ENCODE peak calls at places on chromosomes 12 and 14, in seven cellular contexts. V is CD8-positive, alpha-beta memory T cell; M is iPS DF 6.9; I is left ventricle myocardium inferior; R is fibroblast of lung; W is heart right ventricle; Z is body of pancreas. N is an unnamed sample.

GRCh38 chr14:79658224-79658623 is 553.1 kb downstream of the DIO2 start:
- DNase-seq in R (no peak), I (no peak), M (no peak), Z (no peak), W (no peak), V (no peak), N (no peak)

GRCh38 chr12:126369487-126370463 is 1304.5 kb downstream of the AACS start:
- DNase-seq in Z (no peak), R (peak), M (no peak), V (no peak), I (no peak), W (no peak), N (no peak)

GRCh38 chr14:92560106-92560865 is 46.7 kb downstream of the RIN3 start:
- DNase-seq in V (no peak), W (no peak), Z (no peak), M (no peak), R (peak), I (no peak), N (no peak)

GRCh38 chr12:3493225-3494049 is 2.4 kb downstream of the PRMT8 start:
- DNase-seq in I (peak), M (no peak), Z (peak), V (no peak), R (no peak), W (peak), N (no peak)

GRCh38 chr14:105418269-105419054 is 1.2 kb upstream of the MTA1 start:
- DNase-seq in W (no peak), V (no peak), R (no peak), I (no peak), M (no peak), Z (no peak), N (no peak)

GRCh38 chr12:132363661-132364347 is 34.4 kb upstream of the GALNT9 start:
- DNase-seq in R (no peak), W (no peak), I (no peak), V (no peak), Z (no peak), M (no peak), N (no peak)

GRCh38 chr14:100865682-100866591 is 37.6 kb downstream of the RTL1 start:
- DNase-seq in I (peak), R (no peak), V (no peak), W (no peak), Z (no peak), M (no peak), N (no peak)

GRCh38 chr12:356276-356988 is 32.7 kb downstream of the KDM5A start:
- DNase-seq in I (no peak), M (no peak), V (no peak), W (no peak), Z (no peak), R (peak), N (no peak)

GRCh38 chr12:109573914-109574244 is 285 bp downstream of the MVK start:
- DNase-seq in I (no peak), Z (no peak), M (no peak), V (no peak), R (no peak), W (no peak), N (no peak)

GRCh38 chr14:103724116-103724515 is 8.5 kb downstream of the ZFYVE21 start:
- DNase-seq in Z (peak), R (peak), I (peak), V (no peak), M (no peak), W (peak), N (no peak)

GRCh38 chr14:71748196-71748595 is 184.0 kb upstream of the RGS6 start:
- DNase-seq in V (no peak), M (no peak), W (no peak), R (no peak), I (no peak), Z (no peak), N (no peak)

GRCh38 chr14:105195533-105196227 is 14.6 kb upstream of the NUDT14 start:
- DNase-seq in R (no peak), Z (no peak), W (no peak), V (no peak), M (no peak), I (no peak), N (no peak)

GRCh38 chr14:94484476-94484875 is 8.5 kb upstream of the SERPINA9 start:
- DNase-seq in I (no peak), R (no peak), M (no peak), Z (no peak), W (no peak), V (no peak), N (no peak)

GRCh38 chr14:23183479-23183878 is at the start of gene SLC7A8:
- DNase-seq in M (no peak), V (no peak), Z (peak), W (peak), R (no peak), I (peak), N (peak)

GRCh38 chr12:113757223-113758002 is 208.7 kb downstream of the RBM19 start:
- DNase-seq in I (no peak), Z (no peak), W (no peak), V (no peak), R (no peak), M (no peak), N (no peak)

GRCh38 chr12:1533205-1533601 is 61.2 kb downstream of the FBXL14 start:
- DNase-seq in R (peak), I (no peak), W (no peak), M (no peak), V (no peak), Z (no peak), N (no peak)

GRCh38 chr12:107564946-107565345 is 120.7 kb upstream of the PWP1 start:
- DNase-seq in W (no peak), R (peak), V (no peak), M (no peak), Z (no peak), I (no peak), N (peak)

GRCh38 chr14:78278464-78278863 is 108.3 kb downstream of the NRXN3 start:
- DNase-seq in W (no peak), Z (peak), R (no peak), I (no peak), V (no peak), M (no peak), N (no peak)

GRCh38 chr14:70555890-70556289 is 21.1 kb upstream of the ADAM20 start:
- DNase-seq in W (peak), R (peak), M (no peak), V (no peak), Z (peak), I (peak), N (no peak)

GRCh38 chr12:32896438-32897275 is at the start of gene PKP2:
- DNase-seq in R (peak), M (peak), Z (peak), I (peak), W (peak), V (no peak), N (peak)

GRCh38 chr14:35155962-35156361 is 33.6 kb downstream of the PRORP start:
- DNase-seq in W (no peak), R (peak), Z (no peak), M (no peak), V (no peak), I (no peak), N (peak)

GRCh38 chr14:73744175-73744867 is 30.1 kb upstream of the PNMA1 start:
- DNase-seq in M (no peak), R (no peak), I (no peak), Z (no peak), V (no peak), W (no peak), N (peak)

GRCh38 chr12:78192979-78193378 is 362.3 kb downstream of the NAV3 start:
- DNase-seq in I (no peak), Z (no peak), M (no peak), R (peak), W (no peak), V (no peak), N (no peak)

GRCh38 chr12:96988919-96989318 is 81.9 kb downstream of the NEDD1 start:
- DNase-seq in I (no peak), V (no peak), Z (no peak), M (no peak), R (no peak), W (no peak), N (no peak)

GRCh38 chr12:101414533-101415119 is 7.1 kb upstream of the ARL1 start:
- DNase-seq in R (peak), W (no peak), M (no peak), I (no peak), Z (peak), V (no peak), N (peak)

GRCh38 chr14:40072175-40072574 is 639.9 kb upstream of the FBXO33 start:
- DNase-seq in M (no peak), V (no peak), R (no peak), I (no peak), Z (no peak), W (no peak), N (no peak)

GRCh38 chr12:46378530-46378929 is 6.0 kb upstream of the SLC38A2 start:
- DNase-seq in W (no peak), I (no peak), R (no peak), Z (no peak), V (no peak), M (no peak), N (no peak)

GRCh38 chr12:107791465-107792089 is 17.1 kb downstream of the ASCL4 start:
- DNase-seq in M (no peak), W (no peak), I (no peak), Z (no peak), V (no peak), R (no peak), N (no peak)

GRCh38 chr14:89620436-89620835 is 203.4 kb upstream of the FOXN3 start:
- DNase-seq in R (no peak), W (no peak), I (no peak), Z (no peak), M (no peak), V (no peak), N (no peak)
- H3K4me3 ChIP-seq in R (no peak), W (no peak), I (no peak), Z (no peak), M (no peak), V (peak), N (no peak)

DNA sequence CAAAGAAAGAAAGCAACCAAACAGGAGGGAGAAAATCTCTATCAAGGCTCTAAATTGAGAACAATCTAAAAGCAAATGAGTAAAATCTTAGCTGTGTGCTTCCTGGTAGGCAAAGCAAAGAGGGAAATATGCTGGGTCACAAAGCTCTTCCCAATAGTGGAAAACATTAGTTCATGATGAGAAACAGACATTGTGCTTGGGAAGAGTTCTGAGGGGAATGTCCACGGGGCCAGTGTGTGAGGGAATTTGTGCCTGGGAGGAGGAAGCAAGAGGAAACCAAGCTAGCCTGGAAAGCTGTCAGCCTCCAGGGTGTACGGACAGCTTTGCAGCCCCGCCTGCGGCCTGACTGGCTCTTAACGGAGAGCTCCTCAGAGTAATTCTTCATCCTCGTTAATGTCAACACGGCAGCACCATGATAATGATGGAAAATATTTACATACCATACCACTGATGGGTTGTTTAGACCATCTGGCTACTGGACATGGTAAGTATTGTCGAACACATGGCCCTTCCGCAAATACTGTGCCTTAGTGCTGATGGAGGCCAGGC is 32.4 kb downstream of the PITPNM2 start:
- DNase-seq in W (no peak), R (no peak), V (no peak), I (no peak), M (no peak), Z (no peak), N (no peak)
- H3K27ac ChIP-seq in W (no peak), R (no peak), V (no peak), I (no peak), M (no peak), Z (no peak), N (no peak)

GRCh38 chr12:104134882-104135281 is 3.1 kb downstream of the NFYB start:
- DNase-seq in R (no peak), Z (no peak), M (no peak), V (no peak), W (no peak), I (no peak), N (no peak)

GRCh38 chr12:104138747-104139186 is 757 bp upstream of the NFYB start:
- DNase-seq in M (no peak), V (no peak), I (peak), W (no peak), Z (no peak), R (no peak), N (peak)

GRCh38 chr12:104137175-104137901 is 672 bp downstream of the NFYB start:
- DNase-seq in V (peak), W (peak), Z (peak), M (no peak), I (peak), R (peak), N (peak)

GRCh38 chr12:104137902-104138746 is at the start of gene NFYB:
- DNase-seq in R (peak), M (peak), I (peak), Z (peak), W (peak), V (peak), N (peak)

GRCh38 chr12:104136577-104136976 is 1.4 kb downstream of the NFYB start:
- DNase-seq in I (no peak), M (no peak), V (no peak), Z (no peak), R (peak), W (no peak), N (no peak)
- H3K4me3 ChIP-seq in I (peak), M (peak), V (peak), Z (peak), R (peak), W (peak), N (peak)

GRCh38 chr14:50649691-50650090 is 18.4 kb downstream of the SAV1 start:
- DNase-seq in Z (no peak), R (no peak), V (no peak), W (no peak), I (no peak), M (no peak), N (no peak)
- H3K27ac ChIP-seq in Z (no peak), R (no peak), V (no peak), W (no peak), I (no peak), M (no peak), N (no peak)

N was measured in hepatocyte.